ENCODE peak calls at places on chromosomes 16 and 17, in four cellular contexts. M is K562, R is WTC11, B is HepG2. L is an unnamed sample.

GRCh38 chr16:11475896-11476630 is 110.7 kb downstream of the LITAF start:
- DNase-seq in M (no peak), B (no peak), R (no peak), L (no peak)

GRCh38 chr17:65918921-65919546 is 272.9 kb downstream of the CEP112 start:
- DNase-seq in B (peak; percentile 30), R (no peak), M (no peak), L (no peak)

GRCh38 chr17:65694601-65695000 is 133.2 kb upstream of the AXIN2 start:
- DNase-seq in M (no peak), B (no peak), R (no peak), L (no peak)

GRCh38 chr17:28745777-28746473 is 2.1 kb downstream of the TRAF4 start:
- DNase-seq in B (no peak), R (peak; percentile 59), M (no peak), L (peak; percentile 55)

GRCh38 chr17:66107731-66108130 is 84.2 kb downstream of the CEP112 start:
- DNase-seq in M (no peak), R (no peak), B (no peak), L (no peak)

GRCh38 chr17:72394531-72394930 is 273.7 kb downstream of the SOX9 start:
- DNase-seq in B (no peak), M (no peak), R (no peak), L (no peak)

GRCh38 chr17:81251091-81251942 is 12.2 kb downstream of the NDUFAF8 start:
- DNase-seq in R (no peak), B (no peak), M (no peak), L (no peak)

GRCh38 chr17:40648326-40648968 is 829 bp upstream of the SMARCE1 start:
- DNase-seq in R (no peak), B (peak; percentile 56), M (peak; percentile 39), L (peak; percentile 28)

GRCh38 chr17:62652251-62653001 is 25.0 kb downstream of the MRC2 start:
- DNase-seq in M (no peak), B (no peak), R (peak; percentile 52), L (no peak)

GRCh38 chr16:17304814-17305169 is 166.0 kb downstream of the XYLT1 start:
- DNase-seq in M (no peak), B (no peak), R (no peak), L (no peak)

GRCh38 chr16:16042076-16042475 is 92.7 kb downstream of the ABCC1 start:
- DNase-seq in R (no peak), M (no peak), B (no peak), L (no peak)

GRCh38 chr17:59513934-59514841 is 51.2 kb upstream of the DHX40 start:
- DNase-seq in B (peak; percentile 98), M (peak; percentile 42), R (no peak), L (peak; percentile 83)

GRCh38 chr16:977096-977701 is 4.4 kb upstream of the SOX8 start:
- DNase-seq in B (no peak), M (no peak), R (no peak), L (no peak)

GRCh38 chr17:65966311-65966710 is 225.6 kb downstream of the CEP112 start:
- DNase-seq in M (no peak), R (no peak), B (no peak), L (no peak)

GRCh38 chr17:2366747-2367494 is 29.6 kb downstream of the SGSM2 start:
- DNase-seq in M (peak; percentile 39), R (peak; percentile 72), B (no peak), L (peak; percentile 44)

GRCh38 chr17:73803867-73804539 is 159.8 kb upstream of the SDK2 start:
- DNase-seq in R (no peak), B (no peak), M (no peak), L (no peak)

GRCh38 chr17:50551433-50551815 is 4.5 kb downstream of the SPATA20 start:
- DNase-seq in M (no peak), R (no peak), B (no peak), L (no peak)

GRCh38 chr17:38875477-38876080 is 5.7 kb downstream of the LASP1 start:
- DNase-seq in R (no peak), M (no peak), B (no peak), L (no peak)

GRCh38 chr17:82806645-82807044 is 33.2 kb downstream of the ZNF750 start:
- DNase-seq in M (no peak), B (no peak), R (no peak), L (no peak)

GRCh38 chr17:82805823-82806222 is 34.0 kb downstream of the ZNF750 start:
- DNase-seq in M (no peak), B (no peak), R (no peak), L (no peak)

GRCh38 chr17:82804442-82805191 is 35.2 kb downstream of the ZNF750 start:
- DNase-seq in M (no peak), R (no peak), B (no peak), L (no peak)

GRCh38 chr17:82803606-82804005 is 36.2 kb downstream of the ZNF750 start:
- DNase-seq in R (no peak), B (no peak), M (no peak), L (no peak)

DNA sequence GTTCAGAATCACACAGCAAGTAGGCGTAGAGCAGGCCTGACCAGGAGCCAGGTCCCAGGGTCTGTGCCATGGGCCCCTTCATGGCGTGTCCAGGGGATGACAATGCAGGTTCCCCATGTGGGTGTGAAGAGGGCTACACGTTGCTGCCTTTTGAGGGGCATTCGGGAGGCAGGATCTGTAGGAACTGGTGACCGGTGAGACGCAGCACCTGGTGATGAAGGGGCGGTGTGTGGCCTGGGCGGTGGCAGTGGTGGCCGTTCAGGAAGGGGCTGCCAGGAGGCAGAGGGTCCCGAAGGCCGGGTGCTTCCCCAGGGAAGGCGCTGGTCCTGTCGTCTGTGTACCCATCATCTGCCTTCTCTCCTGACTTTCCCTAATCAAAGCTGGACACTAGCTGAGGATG is 34.6 kb downstream of the ZNF750 start:
- DNase-seq in B (no peak), R (no peak), M (no peak), L (no peak)
- TF ChIP-seq HMGXB4 in B (no peak), R (no peak), M (no peak), L (no peak)

GRCh38 chr17:14086189-14086588 is 16.9 kb downstream of the COX10 start:
- DNase-seq in M (no peak), R (no peak), B (no peak), L (no peak)
- TF ChIP-seq HMGXB4 in M (no peak), R (no peak), B (no peak), L (no peak)

GRCh38 chr16:59605706-59606105 is 871.6 kb upstream of the GOT2 start:
- DNase-seq in M (no peak), B (no peak), R (no peak), L (no peak)
- TF ChIP-seq HMGXB4 in M (no peak), B (no peak), R (no peak), L (no peak)

DNA sequence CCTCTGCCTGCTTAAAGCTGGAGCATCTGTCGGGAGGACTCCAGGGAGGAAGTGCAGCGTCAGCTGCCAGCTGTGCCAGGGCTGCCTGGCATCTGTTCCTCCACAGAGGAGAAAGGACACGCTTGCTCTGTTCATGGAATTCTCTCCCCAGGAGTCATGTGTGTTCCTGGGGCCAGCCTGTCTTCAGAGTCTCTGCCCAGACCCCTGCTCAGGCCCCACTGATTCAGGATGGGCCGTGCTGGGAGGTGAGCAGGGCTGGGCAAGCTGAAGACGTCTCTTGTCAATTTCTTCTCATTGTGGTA is 24.2 kb downstream of the CRISPLD2 start:
- DNase-seq in R (no peak), B (no peak), M (no peak), L (no peak)
- TF ChIP-seq HMGXB4 in R (no peak), B (no peak), M (no peak), L (no peak)

GRCh38 chr16:47888142-47888541 is 267.7 kb downstream of the ABCC12 start:
- DNase-seq in M (no peak), R (no peak), B (peak; percentile 75), L (peak; percentile 13)
- TF ChIP-seq HMGXB4 in M (no peak), R (no peak), B (no peak), L (no peak)

DNA sequence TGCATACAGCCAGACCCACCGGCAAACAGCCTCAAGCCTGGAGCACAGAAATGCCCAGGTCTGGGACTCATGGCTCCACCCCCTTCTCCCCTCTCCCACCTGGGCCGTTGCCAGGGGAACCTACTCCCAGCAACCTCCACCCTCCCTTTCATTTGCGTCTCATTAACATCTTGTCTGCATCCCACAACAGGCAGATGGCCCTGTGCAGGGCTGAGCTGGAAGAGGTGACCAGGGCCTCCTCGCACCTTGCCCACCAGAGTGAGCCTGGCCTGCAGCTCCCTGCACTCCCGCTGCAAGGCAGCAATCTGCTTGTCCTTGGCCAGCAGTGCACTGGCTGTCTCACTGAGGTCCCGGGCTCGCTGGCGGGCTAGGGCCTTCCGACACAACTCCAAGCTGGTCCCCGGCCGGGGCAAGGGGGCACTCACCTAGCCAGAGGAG is 3.3 kb downstream of the TSPOAP1 start:
- DNase-seq in M (no peak), B (no peak), R (peak; percentile 78), L (no peak)
- TF ChIP-seq HMGXB4 in M (no peak), B (no peak), R (no peak), L (no peak)

DNA sequence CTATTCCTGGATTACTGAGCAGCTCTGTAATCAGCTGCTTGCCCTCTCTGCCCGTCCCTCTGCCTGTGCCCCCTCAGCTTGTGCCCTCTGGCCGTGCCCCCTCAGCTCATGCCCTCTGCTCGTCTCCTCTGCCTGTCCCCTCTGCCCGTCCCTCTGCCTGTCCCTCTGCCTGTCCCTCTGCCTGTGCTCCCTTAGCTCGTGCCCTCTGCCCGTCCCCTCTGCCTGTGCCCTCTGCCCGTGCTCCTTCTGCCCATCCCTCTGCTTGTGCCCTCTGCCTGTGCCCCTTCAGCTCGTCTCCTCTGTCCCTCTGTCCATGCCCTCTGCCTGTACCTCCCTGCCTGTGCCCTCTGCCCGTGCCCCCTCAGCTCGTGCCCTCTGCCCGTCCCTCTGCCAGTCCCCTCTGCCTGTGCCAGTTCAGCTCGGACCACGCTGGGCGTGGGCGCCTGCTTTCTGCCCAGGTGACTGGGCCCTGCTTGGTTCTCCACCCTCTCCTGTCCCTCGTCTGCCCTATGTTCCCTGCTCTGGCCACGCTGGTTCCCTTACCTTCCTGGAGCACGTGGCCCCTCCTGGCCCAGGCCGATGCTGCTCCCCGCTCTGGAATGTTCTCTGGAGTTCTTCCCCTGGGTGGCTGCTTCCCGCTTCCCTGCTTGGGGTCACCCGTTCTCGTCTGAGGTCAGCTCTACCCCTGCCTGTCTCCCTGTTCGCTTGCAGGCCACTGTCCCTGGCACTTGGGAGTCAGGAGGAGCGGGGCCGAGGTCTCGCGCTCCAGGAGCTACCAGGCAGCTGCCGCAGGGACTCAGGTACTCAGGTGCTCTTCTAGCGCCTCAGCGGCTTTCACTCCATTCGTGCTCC is 63.9 kb downstream of the BANP start:
- DNase-seq in R (no peak), B (no peak), M (no peak), L (no peak)
- TF ChIP-seq HMGXB4 in R (no peak), B (no peak), M (no peak), L (no peak)

GRCh38 chr16:65044861-65045260 is 77.0 kb downstream of the CDH11 start:
- DNase-seq in M (no peak), B (no peak), R (no peak), L (no peak)
- TF ChIP-seq HMGXB4 in M (no peak), B (no peak), R (no peak), L (no peak)

GRCh38 chr17:78013683-78014467 is 55.4 kb downstream of the TNRC6C start:
- DNase-seq in B (peak; percentile 45), R (peak; percentile 44), M (peak; percentile 82), L (peak; percentile 73)
- TF ChIP-seq HMGXB4 in B (no peak), R (no peak), M (no peak), L (no peak)

GRCh38 chr16:27844826-27845225 is 218.7 kb downstream of the GSG1L start:
- DNase-seq in R (peak; percentile 4), B (no peak), M (no peak), L (no peak)
- TF ChIP-seq HMGXB4 in R (no peak), B (no peak), M (no peak), L (no peak)

L was measured in A549.